ENCODE peak calls at places on chromosomes 11 and 22, in six cellular contexts. One of them, this sample, is unnamed. For H3K27me3, the result is how much of the 10 kb centered on the place peaks cover.

GRCh38 chr11:17389205-17389956 is 922 bp upstream of the KCNJ11 start:
- DNase-seq in hepatocyte: peak
- DNase-seq in heart right ventricle: peak
- DNase-seq in body of pancreas: peak
- DNase-seq in CD4-positive, alpha-beta T cell: peak
- DNase-seq in IMR-90: peak
- DNase-seq in this sample: peak

GRCh38 chr11:34928268-34928959 is 12.0 kb downstream of the PDHX start:
- DNase-seq in hepatocyte: no peak
- DNase-seq in heart right ventricle: no peak
- DNase-seq in CD4-positive, alpha-beta T cell: no peak
- DNase-seq in body of pancreas: no peak
- DNase-seq in IMR-90: peak
- DNase-seq in this sample: no peak

GRCh38 chr11:62806611-62807121 is 1.4 kb upstream of the NXF1 start:
- DNase-seq in hepatocyte: peak
- DNase-seq in heart right ventricle: peak
- DNase-seq in CD4-positive, alpha-beta T cell: no peak
- DNase-seq in IMR-90: peak
- DNase-seq in body of pancreas: peak
- DNase-seq in this sample: peak

GRCh38 chr11:37946155-37946766 is 1348.2 kb upstream of the RAG2 start:
- DNase-seq in body of pancreas: peak
- DNase-seq in heart right ventricle: no peak
- DNase-seq in hepatocyte: peak
- DNase-seq in CD4-positive, alpha-beta T cell: no peak
- DNase-seq in IMR-90: peak
- DNase-seq in this sample: no peak

GRCh38 chr22:43144949-43145348 is 1.8 kb upstream of the MCAT start:
- DNase-seq in IMR-90: no peak
- DNase-seq in body of pancreas: no peak
- DNase-seq in hepatocyte: no peak
- DNase-seq in heart right ventricle: no peak
- DNase-seq in CD4-positive, alpha-beta T cell: no peak
- DNase-seq in this sample: no peak

GRCh38 chr11:12539570-12539969 is 134.7 kb upstream of the TEAD1 start:
- DNase-seq in IMR-90: peak
- DNase-seq in CD4-positive, alpha-beta T cell: no peak
- DNase-seq in hepatocyte: no peak
- DNase-seq in heart right ventricle: no peak
- DNase-seq in body of pancreas: no peak
- DNase-seq in this sample: no peak

GRCh38 chr11:127110542-127110941 is 110.0 kb upstream of the KIRREL3 start:
- DNase-seq in IMR-90: no peak
- DNase-seq in CD4-positive, alpha-beta T cell: no peak
- DNase-seq in heart right ventricle: no peak
- DNase-seq in body of pancreas: no peak
- DNase-seq in hepatocyte: no peak
- DNase-seq in this sample: no peak

GRCh38 chr11:123438191-123438627 is 8.1 kb downstream of the GRAMD1B start:
- DNase-seq in hepatocyte: no peak
- DNase-seq in IMR-90: peak
- DNase-seq in body of pancreas: no peak
- DNase-seq in heart right ventricle: no peak
- DNase-seq in CD4-positive, alpha-beta T cell: no peak
- DNase-seq in this sample: no peak

GRCh38 chr11:14642873-14643696 is 519 bp upstream of the PDE3B start:
- DNase-seq in body of pancreas: no peak
- DNase-seq in heart right ventricle: no peak
- DNase-seq in CD4-positive, alpha-beta T cell: no peak
- DNase-seq in IMR-90: no peak
- DNase-seq in hepatocyte: no peak
- DNase-seq in this sample: no peak

GRCh38 chr11:61273151-61274078 is 21.7 kb downstream of the VWCE start:
- DNase-seq in heart right ventricle: no peak
- DNase-seq in IMR-90: no peak
- DNase-seq in hepatocyte: no peak
- DNase-seq in CD4-positive, alpha-beta T cell: no peak
- DNase-seq in body of pancreas: no peak
- DNase-seq in this sample: no peak

GRCh38 chr11:26572770-26573402 is 823 bp upstream of the MUC15 start:
- DNase-seq in hepatocyte: no peak
- DNase-seq in CD4-positive, alpha-beta T cell: no peak
- DNase-seq in IMR-90: no peak
- DNase-seq in body of pancreas: peak
- DNase-seq in heart right ventricle: no peak
- DNase-seq in this sample: no peak
- H3K27ac ChIP-seq in hepatocyte: no peak
- H3K27ac ChIP-seq in CD4-positive, alpha-beta T cell: no peak
- H3K27ac ChIP-seq in IMR-90: no peak
- H3K27ac ChIP-seq in body of pancreas: peak
- H3K27ac ChIP-seq in heart right ventricle: no peak
- H3K27ac ChIP-seq in this sample: no peak

GRCh38 chr22:46267431-46268279 is at the start of gene TTC38:
- DNase-seq in IMR-90: peak
- DNase-seq in hepatocyte: peak
- DNase-seq in body of pancreas: peak
- DNase-seq in heart right ventricle: peak
- DNase-seq in CD4-positive, alpha-beta T cell: peak
- DNase-seq in this sample: peak
- TF ChIP-seq CTCF in IMR-90: no peak
- TF ChIP-seq CTCF in hepatocyte: no peak
- TF ChIP-seq CTCF in body of pancreas: no peak
- TF ChIP-seq CTCF in heart right ventricle: no peak
- TF ChIP-seq CTCF in CD4-positive, alpha-beta T cell: no peak
- TF ChIP-seq CTCF in this sample: no peak

DNA sequence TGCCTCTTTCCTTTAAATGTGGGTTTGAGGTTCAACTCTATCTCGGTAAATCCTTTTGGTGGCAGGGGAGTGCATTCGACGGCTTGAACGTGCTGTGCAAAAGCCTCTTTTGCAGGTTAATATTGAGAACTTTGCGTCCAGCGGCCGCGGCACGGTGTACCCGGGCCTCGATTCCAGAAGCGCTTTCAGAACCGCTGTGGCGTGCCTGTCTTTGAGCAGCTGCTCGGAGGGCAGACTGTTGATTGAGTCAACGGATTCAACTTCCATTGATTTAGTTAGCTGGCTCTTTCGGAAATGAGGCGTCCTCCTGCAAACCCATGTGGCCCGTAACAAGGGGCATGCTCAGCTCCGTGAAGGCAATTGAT is 1247.8 kb downstream of the BRD1 start:
- DNase-seq in CD4-positive, alpha-beta T cell: no peak
- DNase-seq in heart right ventricle: no peak
- DNase-seq in hepatocyte: no peak
- DNase-seq in body of pancreas: no peak
- DNase-seq in IMR-90: no peak
- DNase-seq in this sample: no peak
- H3K27me3 ChIP-seq in CD4-positive, alpha-beta T cell: under half
- H3K27me3 ChIP-seq in heart right ventricle: under half
- H3K27me3 ChIP-seq in hepatocyte: under half
- H3K27me3 ChIP-seq in body of pancreas: under half
- H3K27me3 ChIP-seq in IMR-90: under half
- H3K27me3 ChIP-seq in this sample: under half

DNA sequence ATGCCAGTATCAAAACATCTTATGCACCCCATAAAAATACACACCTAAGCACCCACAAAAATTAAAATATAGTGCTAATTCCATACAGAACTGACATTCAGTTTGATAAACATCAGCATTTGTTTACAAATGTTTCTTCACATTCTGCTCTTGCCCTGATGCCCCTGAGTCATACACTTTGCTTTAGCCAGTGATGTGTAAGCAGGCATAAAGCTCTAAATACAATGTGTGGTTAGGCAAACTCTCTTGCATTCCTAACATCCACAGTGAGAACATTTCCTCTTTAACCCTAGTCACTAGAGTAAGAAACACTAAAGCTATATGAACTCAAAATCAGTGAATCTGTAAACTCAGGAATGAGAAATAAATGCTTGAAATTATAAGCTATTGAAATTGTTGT is 1060.7 kb downstream of the FAM181B start:
- DNase-seq in IMR-90: no peak
- DNase-seq in heart right ventricle: no peak
- DNase-seq in CD4-positive, alpha-beta T cell: no peak
- DNase-seq in hepatocyte: no peak
- DNase-seq in body of pancreas: no peak
- DNase-seq in this sample: no peak
- H3K27ac ChIP-seq in IMR-90: no peak
- H3K27ac ChIP-seq in heart right ventricle: no peak
- H3K27ac ChIP-seq in CD4-positive, alpha-beta T cell: no peak
- H3K27ac ChIP-seq in hepatocyte: no peak
- H3K27ac ChIP-seq in body of pancreas: no peak
- H3K27ac ChIP-seq in this sample: no peak

GRCh38 chr22:49358041-49358440 is 469.6 kb downstream of the BRD1 start:
- DNase-seq in IMR-90: no peak
- DNase-seq in hepatocyte: no peak
- DNase-seq in heart right ventricle: no peak
- DNase-seq in CD4-positive, alpha-beta T cell: no peak
- DNase-seq in body of pancreas: no peak
- DNase-seq in this sample: no peak
- TF ChIP-seq CTCF in IMR-90: no peak
- TF ChIP-seq CTCF in hepatocyte: no peak
- TF ChIP-seq CTCF in heart right ventricle: no peak
- TF ChIP-seq CTCF in CD4-positive, alpha-beta T cell: no peak
- TF ChIP-seq CTCF in body of pancreas: no peak
- TF ChIP-seq CTCF in this sample: no peak

GRCh38 chr11:113952070-113952469 is 22.8 kb upstream of the HTR3A start:
- DNase-seq in CD4-positive, alpha-beta T cell: no peak
- DNase-seq in body of pancreas: no peak
- DNase-seq in hepatocyte: no peak
- DNase-seq in heart right ventricle: no peak
- DNase-seq in IMR-90: no peak
- DNase-seq in this sample: no peak
- H3K27me3 ChIP-seq in CD4-positive, alpha-beta T cell: under half
- H3K27me3 ChIP-seq in body of pancreas: under half
- H3K27me3 ChIP-seq in hepatocyte: under half
- H3K27me3 ChIP-seq in heart right ventricle: under half
- H3K27me3 ChIP-seq in IMR-90: under half
- H3K27me3 ChIP-seq in this sample: under half

DNA sequence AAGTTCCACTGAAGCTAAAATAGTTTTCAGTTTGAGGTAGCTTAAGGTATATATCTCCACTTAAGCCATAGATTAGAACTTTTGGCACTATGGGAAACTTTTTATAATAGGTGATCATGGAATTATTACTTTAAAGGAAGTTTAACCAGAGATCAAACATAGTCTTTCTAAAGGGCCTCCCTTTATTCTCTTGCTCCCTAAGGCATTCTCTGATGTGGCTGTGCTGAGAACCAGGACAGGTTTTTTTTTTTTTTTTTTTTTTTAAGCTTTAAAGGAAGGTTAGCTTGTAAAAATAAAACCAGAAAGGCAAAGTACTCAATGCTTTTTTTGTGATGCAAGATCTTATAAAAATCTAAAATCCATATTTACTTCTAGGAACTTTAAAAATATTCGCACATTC is 2.9 kb upstream of the MRPL48 start:
- DNase-seq in hepatocyte: no peak
- DNase-seq in CD4-positive, alpha-beta T cell: no peak
- DNase-seq in body of pancreas: no peak
- DNase-seq in heart right ventricle: no peak
- DNase-seq in IMR-90: no peak
- DNase-seq in this sample: no peak
- H3K27ac ChIP-seq in hepatocyte: peak
- H3K27ac ChIP-seq in CD4-positive, alpha-beta T cell: no peak
- H3K27ac ChIP-seq in body of pancreas: no peak
- H3K27ac ChIP-seq in heart right ventricle: no peak
- H3K27ac ChIP-seq in IMR-90: no peak
- H3K27ac ChIP-seq in this sample: no peak